ENCODE peak calls at places on chromosome 21, in nine cellular contexts. O is uterus, F is gastrocnemius medialis, J is sigmoid colon, Y is heart left ventricle, U is esophagus squamous epithelium, G is IMR-90, D is breast epithelium, R is K562. I is an unnamed sample. For H3K4me1 and H3K27me3, the result is how much of the 10 kb centered on the place peaks cover.

GRCh38 chr21:33069994-33070811 is at the start of gene OLIG1:
- DNase-seq in O (no peak), F (no peak), J (no peak), Y (no peak), U (no peak), G (peak), D (no peak), R (no peak), I (peak)

GRCh38 chr21:33064623-33064996 is 5.3 kb upstream of the OLIG1 start:
- DNase-seq in O (no peak), F (no peak), J (no peak), Y (no peak), U (no peak), G (no peak), D (no peak), R (no peak), I (no peak)

GRCh38 chr21:36962098-36962780 is 4.2 kb downstream of the HLCS start:
- DNase-seq in O (no peak), F (no peak), J (no peak), Y (no peak), U (no peak), G (no peak), D (no peak), R (no peak), I (no peak)

GRCh38 chr21:25396135-25396711 is 211.1 kb downstream of the MRPL39 start:
- DNase-seq in O (no peak), F (no peak), J (no peak), Y (no peak), U (no peak), G (no peak), D (no peak), R (no peak), I (no peak)

GRCh38 chr21:39347537-39347936 is 1.4 kb downstream of the HMGN1 start:
- DNase-seq in O (no peak), F (no peak), J (no peak), Y (no peak), U (no peak), G (no peak), D (no peak), R (no peak), I (no peak)

GRCh38 chr21:18275740-18276139 is 31.1 kb downstream of the CHODL start:
- DNase-seq in O (no peak), F (no peak), J (no peak), Y (no peak), U (no peak), G (no peak), D (no peak), R (no peak), I (no peak)

GRCh38 chr21:25369524-25370300 is 237.6 kb downstream of the MRPL39 start:
- DNase-seq in O (no peak), F (no peak), J (no peak), Y (no peak), U (no peak), G (peak), D (no peak), R (no peak), I (no peak)

GRCh38 chr21:38965910-38966504 is 160.3 kb downstream of the ETS2 start:
- DNase-seq in O (no peak), F (peak), J (no peak), Y (no peak), U (no peak), G (peak), D (no peak), R (peak), I (no peak)

GRCh38 chr21:35046223-35046690 is 2.8 kb downstream of the RUNX1 start:
- DNase-seq in O (no peak), F (no peak), J (no peak), Y (no peak), U (no peak), G (no peak), D (no peak), R (no peak), I (no peak)

GRCh38 chr21:34630536-34631143 is 15.7 kb upstream of the RCAN1 start:
- DNase-seq in O (no peak), F (no peak), J (no peak), Y (peak), U (no peak), G (peak), D (no peak), R (peak), I (no peak)

GRCh38 chr21:29386803-29387202 is 88.1 kb downstream of the BACH1 start:
- DNase-seq in O (no peak), F (no peak), J (no peak), Y (no peak), U (no peak), G (no peak), D (no peak), R (no peak), I (no peak)

GRCh38 chr21:33355996-33356395 is 31.2 kb downstream of the IFNAR1 start:
- DNase-seq in O (no peak), F (no peak), J (no peak), Y (no peak), U (no peak), G (no peak), D (no peak), R (no peak), I (no peak)

GRCh38 chr21:18940791-18941190 is 537.2 kb upstream of the TMPRSS15 start:
- DNase-seq in O (no peak), F (no peak), J (no peak), Y (no peak), U (no peak), G (no peak), D (no peak), R (no peak), I (no peak)

GRCh38 chr21:32136546-32136945 is 142.3 kb downstream of the MIS18A start:
- DNase-seq in O (no peak), F (no peak), J (no peak), Y (no peak), U (no peak), G (no peak), D (no peak), R (no peak), I (no peak)

GRCh38 chr21:34229361-34229760 is 134.4 kb upstream of the KCNE2 start:
- DNase-seq in O (no peak), F (no peak), J (no peak), Y (no peak), U (no peak), G (no peak), D (no peak), R (no peak), I (no peak)

GRCh38 chr21:34198232-34199120 is 125.1 kb downstream of the MRPS6 start:
- DNase-seq in O (no peak), F (no peak), J (no peak), Y (no peak), U (no peak), G (no peak), D (no peak), R (no peak), I (no peak)

GRCh38 chr21:29271927-29272333 is 26.8 kb upstream of the BACH1 start:
- DNase-seq in O (no peak), F (no peak), J (no peak), Y (no peak), U (no peak), G (no peak), D (no peak), R (no peak), I (no peak)

GRCh38 chr21:41817228-41817627 is 50.4 kb upstream of the RIPK4 start:
- DNase-seq in O (peak), F (no peak), J (peak), Y (peak), U (no peak), G (peak), D (peak), R (peak), I (peak)

GRCh38 chr21:34190576-34191301 is 117.4 kb downstream of the MRPS6 start:
- DNase-seq in O (no peak), F (no peak), J (no peak), Y (no peak), U (no peak), G (no peak), D (no peak), R (peak), I (no peak)

GRCh38 chr21:15400905-15401304 is 328.9 kb upstream of the USP25 start:
- DNase-seq in O (no peak), F (no peak), J (no peak), Y (no peak), U (no peak), G (no peak), D (no peak), R (no peak), I (no peak)

GRCh38 chr21:20783611-20784010 is 214.6 kb upstream of the NCAM2 start:
- DNase-seq in O (no peak), F (no peak), J (no peak), Y (no peak), U (no peak), G (no peak), D (no peak), R (no peak), I (no peak)

GRCh38 chr21:42850463-42850862 is 28.9 kb downstream of the WDR4 start:
- DNase-seq in O (no peak), F (no peak), J (no peak), Y (no peak), U (no peak), G (no peak), D (no peak), R (no peak), I (no peak)
- TF ChIP-seq POLR2A in O (no peak), F (no peak), J (no peak), Y (no peak), U (no peak), G (no peak), D (no peak), R (peak), I (no peak)

GRCh38 chr21:43918385-43918947 is 53.4 kb downstream of the AGPAT3 start:
- DNase-seq in O (no peak), F (no peak), J (peak), Y (no peak), U (no peak), G (no peak), D (no peak), R (no peak), I (peak)
- H3K4me1 ChIP-seq in O (under half), F (half or more), J (under half), Y (half or more), U (under half), G (under half), D (under half), R (under half), I (half or more)

DNA sequence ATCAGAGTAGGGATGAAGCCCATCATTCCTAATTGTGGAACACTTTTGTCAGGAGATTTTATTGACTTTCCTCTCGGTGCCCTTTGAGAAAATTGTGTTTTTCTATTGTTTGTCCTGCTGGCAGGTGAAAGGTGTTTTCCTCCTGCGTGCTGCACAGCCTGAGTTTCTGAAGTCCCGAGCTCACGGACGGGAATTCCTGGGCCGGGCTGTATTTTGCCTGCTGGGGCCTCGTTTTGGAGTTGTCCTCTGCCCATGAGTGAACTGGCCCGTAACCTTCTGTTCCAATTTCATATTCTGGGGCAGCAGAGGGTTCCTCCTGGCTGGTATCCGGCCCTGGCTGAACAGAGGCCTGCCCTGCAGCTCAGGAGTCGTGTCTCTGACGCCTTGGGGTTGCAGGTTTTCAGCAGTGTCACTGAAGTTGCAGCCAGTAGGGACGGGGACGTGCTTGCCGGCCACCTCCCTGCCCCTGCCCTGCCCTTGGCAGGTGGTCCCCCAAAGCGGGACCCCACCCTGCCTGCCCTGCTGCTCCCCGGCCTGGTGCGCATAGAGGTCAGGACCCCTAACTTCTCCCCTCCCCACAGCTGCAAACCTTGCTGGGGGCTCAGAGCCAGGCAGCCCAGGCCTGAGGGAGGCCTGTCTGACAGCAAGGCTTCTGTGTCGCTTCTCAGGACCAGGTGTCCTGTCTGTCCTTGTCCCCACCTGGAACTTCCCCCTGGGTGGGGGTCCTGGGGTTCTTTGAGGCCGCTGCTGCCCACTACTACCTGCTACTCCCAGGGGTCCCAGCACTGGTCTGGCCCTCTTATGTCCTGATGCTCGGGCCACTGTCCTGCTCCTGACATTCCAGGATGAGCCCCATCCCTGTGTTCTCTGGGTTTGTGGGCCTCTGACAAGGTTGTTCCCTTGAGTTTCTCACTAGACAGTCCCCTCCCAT is 49.0 kb downstream of the SLX9 start:
- DNase-seq in O (no peak), F (no peak), J (peak), Y (no peak), U (no peak), G (no peak), D (no peak), R (no peak), I (peak)
- H3K27me3 ChIP-seq in O (under half), F (under half), J (under half), Y (under half), U (under half), G (under half), D (under half), R (under half), I (under half)

GRCh38 chr21:43718872-43719747 is at the start of gene PDXK:
- DNase-seq in O (peak), F (peak), J (peak), Y (peak), U (no peak), G (peak), D (peak), R (peak), I (peak)
- TF ChIP-seq POLR2A in O (peak), F (peak), J (no peak), Y (no peak), U (no peak), G (peak), D (no peak), R (peak), I (no peak)